ENCODE peak calls at places on chromosomes 11 and 22, in four cellular contexts. One of them, this sample, is unnamed.

GRCh38 chr11:121112498-121113455 is 11.7 kb downstream of the TECTA start:
- DNase-seq in lung microvascular endothelial cell: peak; percentile 64
- DNase-seq in GM03348: peak; percentile 86
- DNase-seq in neural crest cell: peak; percentile 24
- DNase-seq in this sample: peak; percentile 76

GRCh38 chr11:76415073-76415472 is 29.7 kb upstream of the EMSY start:
- DNase-seq in lung microvascular endothelial cell: no peak
- DNase-seq in GM03348: no peak
- DNase-seq in neural crest cell: no peak
- DNase-seq in this sample: no peak

GRCh38 chr22:34688825-34689224 is 377.1 kb upstream of the ISX start:
- DNase-seq in lung microvascular endothelial cell: no peak
- DNase-seq in GM03348: no peak
- DNase-seq in neural crest cell: no peak
- DNase-seq in this sample: no peak

GRCh38 chr22:48589901-48590300 is 1237.8 kb downstream of the BRD1 start:
- DNase-seq in lung microvascular endothelial cell: no peak
- DNase-seq in GM03348: no peak
- DNase-seq in neural crest cell: no peak
- DNase-seq in this sample: no peak

GRCh38 chr11:131300304-131300703 is 70.1 kb upstream of the NTM start:
- DNase-seq in lung microvascular endothelial cell: no peak
- DNase-seq in GM03348: no peak
- DNase-seq in neural crest cell: peak; percentile 45
- DNase-seq in this sample: no peak

GRCh38 chr11:133905677-133906156 is 51.1 kb downstream of the IGSF9B start:
- DNase-seq in lung microvascular endothelial cell: no peak
- DNase-seq in GM03348: no peak
- DNase-seq in neural crest cell: no peak
- DNase-seq in this sample: no peak

GRCh38 chr11:20038969-20039368 is 121.3 kb downstream of the DBX1 start:
- DNase-seq in lung microvascular endothelial cell: no peak
- DNase-seq in GM03348: no peak
- DNase-seq in neural crest cell: no peak
- DNase-seq in this sample: no peak

GRCh38 chr11:132177106-132177505 is 806.7 kb downstream of the NTM start:
- DNase-seq in lung microvascular endothelial cell: peak; percentile 53
- DNase-seq in GM03348: peak; percentile 50
- DNase-seq in neural crest cell: peak; percentile 23
- DNase-seq in this sample: no peak

GRCh38 chr11:32033491-32033890 is 57.4 kb upstream of the RCN1 start:
- DNase-seq in lung microvascular endothelial cell: no peak
- DNase-seq in GM03348: no peak
- DNase-seq in neural crest cell: no peak
- DNase-seq in this sample: no peak